ENCODE peak calls at places on chromosomes 12 and 14, in eight cellular contexts. I, Q, B, C, U, E, S and N are unnamed samples.
A peak's percentile ranks its signal among the peaks of the same experiment; 100 is the strongest.

GRCh38 chr14:101824339-101824727 is 62.8 kb downstream of the PPP2R5C start:
- DNase-seq in Q (no peak), C (no peak), I (no peak), B (no peak), S (no peak), U (no peak), E (no peak), N (no peak)

GRCh38 chr12:94832780-94833760 is 170.4 kb downstream of the NDUFA12 start:
- DNase-seq in B (no peak), I (no peak), U (no peak), E (no peak), Q (no peak), C (peak; percentile 60), S (no peak), N (no peak)

GRCh38 chr12:22656376-22656775 is 31.4 kb downstream of the ETNK1 start:
- DNase-seq in Q (no peak), C (no peak), I (no peak), E (no peak), S (no peak), B (no peak), U (no peak), N (no peak)

GRCh38 chr14:53509227-53509822 is 356.2 kb upstream of the DDHD1 start:
- DNase-seq in S (no peak), E (peak; percentile 37), I (peak; percentile 29), B (peak; percentile 63), U (no peak), C (peak; percentile 64), Q (no peak), N (no peak)

GRCh38 chr12:102797513-102797912 is 119.5 kb downstream of the PAH start:
- DNase-seq in U (no peak), I (no peak), B (no peak), C (no peak), E (no peak), S (no peak), Q (no peak), N (no peak)

GRCh38 chr12:54148560-54149439 is 40.0 kb downstream of the SMUG1 start:
- DNase-seq in E (no peak), U (no peak), S (no peak), I (no peak), B (no peak), Q (no peak), C (no peak), N (no peak)

GRCh38 chr14:33652566-33653320 is 298.1 kb downstream of the EGLN3 start:
- DNase-seq in Q (no peak), B (no peak), E (no peak), I (no peak), S (no peak), U (no peak), C (no peak), N (no peak)

GRCh38 chr12:119746169-119746568 is 78.2 kb downstream of the PRKAB1 start:
- DNase-seq in I (no peak), U (no peak), E (no peak), C (no peak), S (no peak), Q (no peak), B (no peak), N (no peak)

GRCh38 chr12:125183187-125184067 is 118.2 kb downstream of the AACS start:
- DNase-seq in I (peak; percentile 58), B (peak; percentile 34), S (peak; percentile 71), C (peak; percentile 80), E (peak; percentile 80), U (peak; percentile 71), Q (peak; percentile 72), N (peak; percentile 74)

GRCh38 chr12:124030510-124030909 is 57.5 kb downstream of the ZNF664 start:
- DNase-seq in E (no peak), B (no peak), C (no peak), S (no peak), Q (no peak), U (no peak), I (no peak), N (no peak)

GRCh38 chr12:91931110-91931509 is 214.5 kb downstream of the BTG1 start:
- DNase-seq in I (no peak), B (peak; percentile 27), C (no peak), S (peak; percentile 95), Q (peak; percentile 77), U (peak; percentile 61), E (peak; percentile 61), N (no peak)

GRCh38 chr12:19712041-19712440 is 272.7 kb downstream of the AEBP2 start:
- DNase-seq in S (no peak), I (no peak), U (peak; percentile 63), C (no peak), Q (no peak), B (no peak), E (no peak), N (no peak)

GRCh38 chr14:89265229-89265628 is 151.8 kb downstream of the FOXN3 start:
- DNase-seq in B (no peak), Q (no peak), S (no peak), I (no peak), E (no peak), C (no peak), U (no peak), N (no peak)

GRCh38 chr12:64318605-64319004 is 72.0 kb downstream of the C12orf56 start:
- DNase-seq in I (no peak), S (no peak), B (no peak), Q (peak; percentile 28), E (no peak), U (peak; percentile 41), C (no peak), N (no peak)

GRCh38 chr12:120457133-120457532 is 10.9 kb downstream of the GATC start:
- DNase-seq in I (no peak), Q (no peak), B (no peak), S (no peak), C (no peak), E (no peak), U (peak; percentile 45), N (no peak)

GRCh38 chr12:90653051-90653450 is 301.9 kb downstream of the CCER1 start:
- DNase-seq in U (no peak), E (no peak), Q (no peak), S (no peak), C (no peak), B (no peak), I (no peak), N (no peak)

GRCh38 chr14:47917344-47917954 is 242.0 kb upstream of the MDGA2 start:
- DNase-seq in C (no peak), Q (no peak), E (no peak), I (no peak), B (no peak), U (peak; percentile 3), S (no peak), N (no peak)

DNA sequence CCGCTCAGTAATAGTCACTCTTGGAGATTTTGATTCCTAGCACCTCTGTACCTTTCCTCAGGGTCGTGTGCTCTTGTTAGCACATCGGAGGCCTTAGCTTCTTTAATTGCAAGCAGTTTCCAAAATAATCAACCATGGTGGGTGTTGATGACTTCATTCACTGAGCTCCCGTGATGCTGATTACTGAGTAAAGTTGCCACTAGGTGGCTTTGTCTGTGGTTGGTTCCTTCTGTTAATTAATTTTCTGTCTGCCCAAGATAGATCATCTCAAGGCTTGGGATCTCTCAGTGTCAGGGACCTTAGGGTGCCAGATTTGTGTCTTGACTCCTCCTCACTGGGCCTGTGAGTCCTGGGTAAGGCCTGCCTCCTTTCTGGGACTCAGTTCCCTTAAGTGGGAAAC is 54.3 kb downstream of the PTPN11 start:
- DNase-seq in Q (no peak), C (no peak), B (no peak), U (peak; percentile 17), S (no peak), I (no peak), E (no peak), N (no peak)
- TF ChIP-seq CTCF in Q (no peak), C (no peak), B (no peak), U (peak; percentile 29), S (no peak), I (no peak), E (no peak), N (peak; percentile 30)

DNA sequence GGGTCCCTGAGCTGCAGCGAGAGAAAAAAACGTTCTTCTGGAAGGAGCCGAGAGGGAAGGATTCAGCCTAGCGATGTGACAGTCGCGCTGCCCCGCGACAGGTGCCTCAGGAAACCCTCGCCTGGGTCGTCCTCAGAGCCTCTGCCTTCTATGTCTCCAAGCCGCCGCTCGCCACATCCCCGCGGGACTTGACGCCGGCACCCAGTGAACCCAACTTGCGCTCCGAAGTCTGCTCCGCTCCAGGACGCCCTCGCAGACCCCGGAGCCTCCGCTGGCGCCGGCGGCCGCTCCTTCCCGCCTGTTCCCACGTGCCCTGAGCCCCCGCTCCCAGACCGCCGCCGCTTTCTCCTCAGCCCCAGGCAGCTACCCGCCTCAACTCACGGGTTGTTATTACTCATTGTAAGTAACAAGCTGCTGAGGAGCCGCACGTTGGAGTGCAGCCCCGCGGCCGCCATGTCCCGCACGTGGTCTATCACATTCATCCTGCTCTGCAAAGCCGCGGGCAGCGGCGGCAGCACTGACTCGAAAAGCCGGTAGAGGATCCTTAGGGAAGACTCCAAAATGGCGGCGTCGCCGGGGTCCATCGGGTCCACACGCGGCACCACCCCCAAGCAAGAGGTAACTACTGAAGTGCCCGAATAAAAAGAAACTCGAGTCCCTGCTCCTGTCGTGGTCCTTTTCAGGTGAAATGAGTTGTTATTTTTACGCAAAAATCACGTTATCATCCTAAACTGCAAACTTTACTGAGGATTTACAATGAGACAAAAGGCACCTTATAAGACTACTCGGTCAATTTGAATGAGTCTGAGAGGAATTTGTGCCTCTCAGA is at the start of gene ANAPC7:
- DNase-seq in C (peak; percentile 94), I (peak; percentile 91), Q (peak; percentile 94), B (peak; percentile 90), U (peak; percentile 96), E (peak; percentile 92), S (peak; percentile 87), N (peak; percentile 92)
- TF ChIP-seq POLR2A in C (peak; percentile 29), I (no peak), Q (peak; percentile 60), B (peak; percentile 51), U (peak; percentile 88), E (peak; percentile 46), S (peak; percentile 46), N (peak; percentile 48)

DNA sequence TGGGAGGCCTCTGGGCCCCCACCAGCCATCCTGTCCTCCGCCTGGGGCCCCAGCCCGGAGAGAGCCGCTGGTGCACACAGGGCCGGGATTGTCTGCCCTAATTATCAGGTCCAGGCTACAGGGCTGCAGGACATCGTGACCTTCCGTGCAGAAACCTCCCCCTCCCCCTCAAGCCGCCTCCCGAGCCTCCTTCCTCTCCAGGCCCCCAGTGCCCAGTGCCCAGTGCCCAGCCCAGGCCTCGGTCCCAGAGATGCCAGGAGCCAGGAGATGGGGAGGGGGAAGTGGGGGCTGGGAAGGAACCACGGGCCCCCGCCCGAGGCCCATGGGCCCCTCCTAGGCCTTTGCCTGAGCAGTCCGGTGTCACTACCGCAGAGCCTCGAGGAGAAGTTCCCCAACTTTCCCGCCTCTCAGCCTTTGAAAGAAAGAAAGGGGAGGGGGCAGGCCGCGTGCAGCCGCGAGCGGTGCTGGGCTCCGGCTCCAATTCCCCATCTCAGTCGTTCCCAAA is 612 bp upstream of the GAPDH start:
- DNase-seq in Q (peak; percentile 77), S (peak; percentile 48), E (peak; percentile 68), I (peak; percentile 81), C (peak; percentile 80), U (peak; percentile 95), B (peak; percentile 72), N (peak; percentile 73)
- H3K4me1 ChIP-seq in Q (peaks cover 56% of the 10 kb centered on the region), S (peaks cover 12% of the 10 kb centered on the region), E (peaks cover 33% of the 10 kb centered on the region), I (peaks cover 36% of the 10 kb centered on the region), C (peaks cover 14% of the 10 kb centered on the region), U (peaks cover 47% of the 10 kb centered on the region), B (peaks cover 47% of the 10 kb centered on the region), N (peaks cover 5% of the 10 kb centered on the region)

GRCh38 chr12:87274594-87275245 is 754.5 kb downstream of the C12orf50 start:
- DNase-seq in B (no peak), C (no peak), Q (no peak), E (no peak), S (no peak), U (peak; percentile 42), I (no peak), N (no peak)
- TF ChIP-seq CTCF in B (no peak), C (no peak), Q (no peak), E (peak; percentile 30), S (peak; percentile 18), U (peak; percentile 36), I (no peak), N (peak; percentile 49)